ENCODE peak calls at places on chromosomes 6 and 20, in eight cellular contexts. One of them, this sample, is unnamed.

GRCh38 chr20:1995531-1996310 is 1.9 kb upstream of the PDYN start:
- DNase-seq in choroid plexus epithelial cell: no peak
- DNase-seq in IMR-90: no peak
- DNase-seq in endodermal cell: no peak
- DNase-seq in lower lobe of right lung: no peak
- DNase-seq in adrenal gland: no peak
- DNase-seq in foreskin fibroblast: no peak
- DNase-seq in psoas muscle: no peak
- DNase-seq in this sample: no peak

GRCh38 chr6:40350942-40351217 is 236.3 kb downstream of the LRFN2 start:
- DNase-seq in choroid plexus epithelial cell: no peak
- DNase-seq in IMR-90: no peak
- DNase-seq in endodermal cell: peak
- DNase-seq in lower lobe of right lung: no peak
- DNase-seq in adrenal gland: no peak
- DNase-seq in foreskin fibroblast: no peak
- DNase-seq in psoas muscle: no peak
- DNase-seq in this sample: no peak

GRCh38 chr6:112004397-112005341 is 49.2 kb upstream of the CCN6 start:
- DNase-seq in choroid plexus epithelial cell: no peak
- DNase-seq in IMR-90: no peak
- DNase-seq in endodermal cell: no peak
- DNase-seq in lower lobe of right lung: no peak
- DNase-seq in adrenal gland: no peak
- DNase-seq in foreskin fibroblast: peak
- DNase-seq in psoas muscle: peak
- DNase-seq in this sample: no peak

GRCh38 chr6:40852667-40853383 is 186.2 kb downstream of the UNC5CL start:
- DNase-seq in choroid plexus epithelial cell: peak
- DNase-seq in IMR-90: no peak
- DNase-seq in endodermal cell: peak
- DNase-seq in lower lobe of right lung: no peak
- DNase-seq in adrenal gland: no peak
- DNase-seq in foreskin fibroblast: peak
- DNase-seq in psoas muscle: no peak
- DNase-seq in this sample: no peak

GRCh38 chr20:17615645-17616479 is 46.0 kb downstream of the DSTN start:
- DNase-seq in choroid plexus epithelial cell: no peak
- DNase-seq in IMR-90: no peak
- DNase-seq in endodermal cell: peak
- DNase-seq in lower lobe of right lung: peak
- DNase-seq in adrenal gland: peak
- DNase-seq in foreskin fibroblast: no peak
- DNase-seq in psoas muscle: peak
- DNase-seq in this sample: no peak

GRCh38 chr20:50277064-50277415 is 86.4 kb downstream of the CEBPB start:
- DNase-seq in choroid plexus epithelial cell: no peak
- DNase-seq in IMR-90: no peak
- DNase-seq in endodermal cell: no peak
- DNase-seq in lower lobe of right lung: no peak
- DNase-seq in adrenal gland: no peak
- DNase-seq in foreskin fibroblast: no peak
- DNase-seq in psoas muscle: no peak
- DNase-seq in this sample: no peak

GRCh38 chr6:164753517-164753916 is 555.9 kb downstream of the C6orf118 start:
- DNase-seq in choroid plexus epithelial cell: peak
- DNase-seq in IMR-90: no peak
- DNase-seq in endodermal cell: no peak
- DNase-seq in lower lobe of right lung: no peak
- DNase-seq in adrenal gland: no peak
- DNase-seq in foreskin fibroblast: no peak
- DNase-seq in psoas muscle: no peak
- DNase-seq in this sample: peak

GRCh38 chr6:68572525-68572924 is 62.6 kb upstream of the ADGRB3 start:
- DNase-seq in choroid plexus epithelial cell: peak
- DNase-seq in IMR-90: no peak
- DNase-seq in endodermal cell: peak
- DNase-seq in lower lobe of right lung: no peak
- DNase-seq in adrenal gland: no peak
- DNase-seq in foreskin fibroblast: peak
- DNase-seq in psoas muscle: no peak
- DNase-seq in this sample: peak

GRCh38 chr20:33178726-33179125 is 10.8 kb downstream of the BPIFA2 start:
- DNase-seq in choroid plexus epithelial cell: peak
- DNase-seq in IMR-90: no peak
- DNase-seq in endodermal cell: peak
- DNase-seq in lower lobe of right lung: no peak
- DNase-seq in adrenal gland: no peak
- DNase-seq in foreskin fibroblast: no peak
- DNase-seq in psoas muscle: no peak
- DNase-seq in this sample: no peak

GRCh38 chr6:36290668-36291620 is 21.1 kb downstream of the PNPLA1 start:
- DNase-seq in choroid plexus epithelial cell: peak
- DNase-seq in IMR-90: no peak
- DNase-seq in endodermal cell: peak
- DNase-seq in lower lobe of right lung: peak
- DNase-seq in adrenal gland: peak
- DNase-seq in foreskin fibroblast: peak
- DNase-seq in psoas muscle: no peak
- DNase-seq in this sample: peak

GRCh38 chr20:3901028-3901746 is 12.0 kb downstream of the PANK2 start:
- DNase-seq in choroid plexus epithelial cell: peak
- DNase-seq in IMR-90: peak
- DNase-seq in endodermal cell: no peak
- DNase-seq in lower lobe of right lung: no peak
- DNase-seq in adrenal gland: no peak
- DNase-seq in foreskin fibroblast: peak
- DNase-seq in psoas muscle: no peak
- DNase-seq in this sample: peak

GRCh38 chr6:100574836-100575235 is 110.1 kb upstream of the SIM1 start:
- DNase-seq in choroid plexus epithelial cell: no peak
- DNase-seq in IMR-90: no peak
- DNase-seq in endodermal cell: no peak
- DNase-seq in lower lobe of right lung: no peak
- DNase-seq in adrenal gland: no peak
- DNase-seq in foreskin fibroblast: no peak
- DNase-seq in psoas muscle: no peak
- DNase-seq in this sample: no peak

GRCh38 chr6:5135783-5136376 is 50.7 kb downstream of the PPP1R3G start:
- DNase-seq in choroid plexus epithelial cell: peak
- DNase-seq in IMR-90: no peak
- DNase-seq in endodermal cell: peak
- DNase-seq in lower lobe of right lung: no peak
- DNase-seq in adrenal gland: peak
- DNase-seq in foreskin fibroblast: peak
- DNase-seq in psoas muscle: no peak
- DNase-seq in this sample: peak

GRCh38 chr20:19770375-19770774 is 12.3 kb downstream of the RIN2 start:
- DNase-seq in choroid plexus epithelial cell: no peak
- DNase-seq in IMR-90: no peak
- DNase-seq in endodermal cell: no peak
- DNase-seq in lower lobe of right lung: no peak
- DNase-seq in adrenal gland: no peak
- DNase-seq in foreskin fibroblast: no peak
- DNase-seq in psoas muscle: no peak
- DNase-seq in this sample: no peak

GRCh38 chr6:20534906-20535305 is 649 bp downstream of the CDKAL1 start:
- DNase-seq in choroid plexus epithelial cell: peak
- DNase-seq in IMR-90: no peak
- DNase-seq in endodermal cell: no peak
- DNase-seq in lower lobe of right lung: no peak
- DNase-seq in adrenal gland: no peak
- DNase-seq in foreskin fibroblast: peak
- DNase-seq in psoas muscle: no peak
- DNase-seq in this sample: no peak

GRCh38 chr6:144149558-144149893 is 791 bp upstream of the STX11 start:
- DNase-seq in choroid plexus epithelial cell: no peak
- DNase-seq in IMR-90: no peak
- DNase-seq in endodermal cell: no peak
- DNase-seq in lower lobe of right lung: peak
- DNase-seq in adrenal gland: no peak
- DNase-seq in foreskin fibroblast: no peak
- DNase-seq in psoas muscle: no peak
- DNase-seq in this sample: no peak
- H3K4me3 ChIP-seq in choroid plexus epithelial cell: peak
- H3K4me3 ChIP-seq in IMR-90: peak
- H3K4me3 ChIP-seq in endodermal cell: peak
- H3K4me3 ChIP-seq in lower lobe of right lung: peak
- H3K4me3 ChIP-seq in adrenal gland: no peak
- H3K4me3 ChIP-seq in foreskin fibroblast: peak
- H3K4me3 ChIP-seq in psoas muscle: peak
- H3K4me3 ChIP-seq in this sample: peak

GRCh38 chr6:31592396-31592771 is 422 bp downstream of the NCR3 start:
- DNase-seq in choroid plexus epithelial cell: no peak
- DNase-seq in IMR-90: no peak
- DNase-seq in endodermal cell: no peak
- DNase-seq in lower lobe of right lung: no peak
- DNase-seq in adrenal gland: no peak
- DNase-seq in foreskin fibroblast: no peak
- DNase-seq in psoas muscle: no peak
- DNase-seq in this sample: no peak

GRCh38 chr6:31597006-31597405 is 4.2 kb upstream of the NCR3 start:
- DNase-seq in choroid plexus epithelial cell: peak
- DNase-seq in IMR-90: peak
- DNase-seq in endodermal cell: no peak
- DNase-seq in lower lobe of right lung: no peak
- DNase-seq in adrenal gland: no peak
- DNase-seq in foreskin fibroblast: peak
- DNase-seq in psoas muscle: no peak
- DNase-seq in this sample: peak
- TF ChIP-seq CTCF in choroid plexus epithelial cell: peak
- TF ChIP-seq CTCF in IMR-90: peak
- TF ChIP-seq CTCF in endodermal cell: peak
- TF ChIP-seq CTCF in lower lobe of right lung: peak
- TF ChIP-seq CTCF in adrenal gland: peak
- TF ChIP-seq CTCF in foreskin fibroblast: peak
- TF ChIP-seq CTCF in psoas muscle: peak
- TF ChIP-seq CTCF in this sample: peak

DNA sequence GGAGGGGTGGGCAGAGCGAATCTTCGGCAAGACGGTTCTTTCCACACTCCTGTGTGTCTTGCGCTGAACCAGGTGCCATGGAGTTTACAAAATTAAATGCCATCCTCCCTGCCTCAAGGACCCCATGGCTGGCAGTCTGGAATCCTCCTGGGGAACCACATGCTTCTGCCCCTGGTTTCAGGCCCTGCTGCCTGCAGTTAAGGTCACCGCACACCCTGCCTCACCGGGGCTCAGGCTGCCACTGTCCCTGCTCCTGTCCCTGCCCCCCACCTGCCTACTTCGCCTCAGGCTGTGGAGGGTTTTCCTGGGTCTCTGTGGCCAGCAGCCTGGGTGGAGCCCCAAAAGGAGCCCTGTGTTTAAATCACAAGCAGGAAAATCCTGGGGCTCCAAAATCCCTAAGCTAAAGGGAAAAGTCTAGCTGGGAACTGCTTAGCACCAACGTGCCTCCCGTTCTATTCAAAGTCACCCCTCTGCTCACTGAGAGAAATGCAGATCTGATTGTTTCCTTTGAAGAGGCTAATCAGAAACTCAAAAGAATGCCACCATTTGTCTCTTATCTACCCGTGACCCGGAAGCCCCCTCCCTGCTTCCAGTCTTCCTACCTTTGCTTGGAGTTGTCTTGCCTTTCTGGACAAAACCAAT is 10.6 kb upstream of the TTLL2 start:
- DNase-seq in choroid plexus epithelial cell: no peak
- DNase-seq in IMR-90: no peak
- DNase-seq in endodermal cell: peak
- DNase-seq in lower lobe of right lung: no peak
- DNase-seq in adrenal gland: no peak
- DNase-seq in foreskin fibroblast: no peak
- DNase-seq in psoas muscle: no peak
- DNase-seq in this sample: no peak
- H3K4me3 ChIP-seq in choroid plexus epithelial cell: no peak
- H3K4me3 ChIP-seq in IMR-90: no peak
- H3K4me3 ChIP-seq in endodermal cell: peak
- H3K4me3 ChIP-seq in lower lobe of right lung: no peak
- H3K4me3 ChIP-seq in adrenal gland: no peak
- H3K4me3 ChIP-seq in foreskin fibroblast: no peak
- H3K4me3 ChIP-seq in psoas muscle: no peak
- H3K4me3 ChIP-seq in this sample: no peak

GRCh38 chr6:89351632-89352328 is 742 bp downstream of the UBE2J1 start:
- DNase-seq in choroid plexus epithelial cell: peak
- DNase-seq in IMR-90: no peak
- DNase-seq in endodermal cell: no peak
- DNase-seq in lower lobe of right lung: no peak
- DNase-seq in adrenal gland: no peak
- DNase-seq in foreskin fibroblast: peak
- DNase-seq in psoas muscle: no peak
- DNase-seq in this sample: peak

GRCh38 chr6:89353118-89353556 is 615 bp upstream of the UBE2J1 start:
- DNase-seq in choroid plexus epithelial cell: no peak
- DNase-seq in IMR-90: no peak
- DNase-seq in endodermal cell: no peak
- DNase-seq in lower lobe of right lung: no peak
- DNase-seq in adrenal gland: no peak
- DNase-seq in foreskin fibroblast: no peak
- DNase-seq in psoas muscle: no peak
- DNase-seq in this sample: no peak

GRCh38 chr6:89353702-89354392 is 1.3 kb upstream of the UBE2J1 start:
- DNase-seq in choroid plexus epithelial cell: no peak
- DNase-seq in IMR-90: no peak
- DNase-seq in endodermal cell: no peak
- DNase-seq in lower lobe of right lung: no peak
- DNase-seq in adrenal gland: no peak
- DNase-seq in foreskin fibroblast: no peak
- DNase-seq in psoas muscle: no peak
- DNase-seq in this sample: no peak

GRCh38 chr6:89350281-89351037 is 2.1 kb downstream of the UBE2J1 start:
- DNase-seq in choroid plexus epithelial cell: peak
- DNase-seq in IMR-90: no peak
- DNase-seq in endodermal cell: no peak
- DNase-seq in lower lobe of right lung: no peak
- DNase-seq in adrenal gland: no peak
- DNase-seq in foreskin fibroblast: no peak
- DNase-seq in psoas muscle: no peak
- DNase-seq in this sample: peak

DNA sequence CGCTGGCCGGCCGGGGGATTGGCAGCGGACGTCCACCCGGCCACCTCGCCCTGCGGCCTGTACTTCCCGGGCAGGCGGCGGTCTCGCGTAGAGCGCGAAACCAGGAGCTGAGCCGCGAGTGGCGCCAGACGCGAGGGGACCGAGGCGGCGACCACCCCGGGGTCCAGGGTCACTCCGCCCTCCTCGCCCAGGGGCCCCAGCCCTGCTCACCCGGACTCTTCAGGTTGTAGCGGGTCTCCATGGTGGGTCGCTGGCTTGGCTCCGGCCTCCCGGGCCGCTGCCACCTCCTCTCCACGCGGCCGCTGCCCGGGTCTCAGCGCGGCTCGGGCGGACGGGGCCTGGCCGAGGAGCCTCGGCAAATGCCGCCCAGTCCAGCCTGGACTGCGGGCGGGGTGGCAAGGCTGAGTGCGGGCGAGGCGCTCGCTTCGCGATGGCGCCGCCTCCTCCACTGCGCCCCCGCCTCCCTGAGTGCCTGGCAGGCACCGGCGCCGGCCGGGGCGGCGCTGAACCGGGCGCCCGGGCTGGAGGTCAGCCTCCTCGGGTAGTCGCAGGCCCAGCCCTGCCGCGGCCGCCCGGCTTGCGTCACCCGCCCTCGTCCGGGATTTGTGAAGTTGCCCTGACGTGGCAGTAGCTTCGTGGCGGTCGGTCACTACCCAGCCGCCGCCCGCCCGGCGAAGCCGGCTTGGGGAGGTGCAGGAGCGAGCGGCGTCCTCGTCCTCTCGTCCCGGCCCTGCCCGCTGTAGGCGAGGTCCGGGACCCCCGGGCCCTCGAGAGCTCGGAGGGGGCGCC is at the start of gene UBE2J1:
- DNase-seq in choroid plexus epithelial cell: peak
- DNase-seq in IMR-90: peak
- DNase-seq in endodermal cell: peak
- DNase-seq in lower lobe of right lung: peak
- DNase-seq in adrenal gland: peak
- DNase-seq in foreskin fibroblast: peak
- DNase-seq in psoas muscle: peak
- DNase-seq in this sample: peak
- TF ChIP-seq CTCF in choroid plexus epithelial cell: no peak
- TF ChIP-seq CTCF in IMR-90: no peak
- TF ChIP-seq CTCF in endodermal cell: no peak
- TF ChIP-seq CTCF in lower lobe of right lung: peak
- TF ChIP-seq CTCF in adrenal gland: no peak
- TF ChIP-seq CTCF in foreskin fibroblast: no peak
- TF ChIP-seq CTCF in psoas muscle: no peak
- TF ChIP-seq CTCF in this sample: no peak